ENCODE peak calls at places on chromosomes 4 and X, in seven cellular contexts. One of them, this sample, is unnamed.

GRCh38 chrX:19709812-19710518 is 177.4 kb downstream of the SH3KBP1 start:
- DNase-seq in A549: peak
- DNase-seq in HCT116: peak
- DNase-seq in GM12878: no peak
- DNase-seq in SK-N-SH: no peak
- DNase-seq in K562: no peak
- DNase-seq in endothelial cell of umbilical vein: peak
- DNase-seq in this sample: no peak

GRCh38 chrX:41457618-41458192 is 10.6 kb downstream of the NYX start:
- DNase-seq in endothelial cell of umbilical vein: no peak
- DNase-seq in A549: no peak
- DNase-seq in K562: no peak
- DNase-seq in HCT116: no peak
- DNase-seq in SK-N-SH: no peak
- DNase-seq in GM12878: no peak
- DNase-seq in this sample: no peak

GRCh38 chrX:107706309-107706708 is 69.3 kb downstream of the TSC22D3 start:
- DNase-seq in K562: no peak
- DNase-seq in GM12878: no peak
- DNase-seq in endothelial cell of umbilical vein: no peak
- DNase-seq in HCT116: no peak
- DNase-seq in SK-N-SH: no peak
- DNase-seq in A549: no peak
- DNase-seq in this sample: no peak

GRCh38 chr4:185597532-185598188 is 62.4 kb upstream of the PDLIM3 start:
- DNase-seq in GM12878: peak
- DNase-seq in HCT116: peak
- DNase-seq in SK-N-SH: peak
- DNase-seq in K562: peak
- DNase-seq in endothelial cell of umbilical vein: peak
- DNase-seq in A549: peak
- DNase-seq in this sample: no peak

GRCh38 chr4:99879458-99879857 is 14.8 kb downstream of the LAMTOR3 start:
- DNase-seq in SK-N-SH: no peak
- DNase-seq in HCT116: no peak
- DNase-seq in K562: no peak
- DNase-seq in A549: no peak
- DNase-seq in endothelial cell of umbilical vein: no peak
- DNase-seq in GM12878: no peak
- DNase-seq in this sample: no peak

GRCh38 chrX:40459576-40460158 is 121.1 kb upstream of the ATP6AP2 start:
- DNase-seq in K562: no peak
- DNase-seq in HCT116: no peak
- DNase-seq in SK-N-SH: peak
- DNase-seq in GM12878: no peak
- DNase-seq in endothelial cell of umbilical vein: peak
- DNase-seq in A549: no peak
- DNase-seq in this sample: no peak

GRCh38 chr4:116215622-116216021 is 869.8 kb downstream of the TRAM1L1 start:
- DNase-seq in HCT116: no peak
- DNase-seq in endothelial cell of umbilical vein: no peak
- DNase-seq in SK-N-SH: no peak
- DNase-seq in GM12878: no peak
- DNase-seq in K562: no peak
- DNase-seq in A549: no peak
- DNase-seq in this sample: no peak

GRCh38 chr4:153188966-153189801 is 15.1 kb upstream of the TRIM2 start:
- DNase-seq in SK-N-SH: no peak
- DNase-seq in GM12878: no peak
- DNase-seq in HCT116: no peak
- DNase-seq in K562: no peak
- DNase-seq in A549: no peak
- DNase-seq in endothelial cell of umbilical vein: no peak
- DNase-seq in this sample: no peak

GRCh38 chr4:134072137-134072536 is 129.5 kb downstream of the PABPC4L start:
- DNase-seq in K562: no peak
- DNase-seq in SK-N-SH: no peak
- DNase-seq in A549: no peak
- DNase-seq in HCT116: no peak
- DNase-seq in GM12878: no peak
- DNase-seq in endothelial cell of umbilical vein: no peak
- DNase-seq in this sample: no peak

DNA sequence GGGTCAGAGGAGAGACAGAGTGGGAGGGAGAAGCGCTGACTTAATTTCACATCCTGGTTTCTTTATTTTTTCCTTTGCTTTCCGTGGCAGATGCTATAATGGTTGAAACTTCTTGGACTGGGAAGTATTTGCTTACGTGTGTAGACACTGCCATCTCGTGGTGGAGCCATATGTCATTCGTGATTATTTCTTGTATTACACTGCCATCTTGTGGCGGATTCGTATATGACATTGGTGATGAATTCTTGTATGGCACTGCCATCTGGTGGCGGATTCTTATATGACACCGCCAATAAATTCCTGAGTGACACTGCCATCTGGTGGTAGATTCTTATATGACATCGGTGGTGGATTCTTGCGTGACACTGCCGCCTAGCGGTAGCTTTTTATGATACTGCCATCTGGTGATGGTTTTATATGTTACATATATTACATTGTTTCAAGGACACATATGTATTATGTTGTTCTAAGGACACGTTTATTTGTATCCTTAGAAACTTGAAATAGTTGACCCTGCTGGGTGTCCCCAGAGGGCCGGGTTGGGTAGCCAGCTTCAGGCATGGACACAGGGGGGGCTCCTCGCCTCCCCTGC is 37.3 kb upstream of the CLCN4 start:
- DNase-seq in SK-N-SH: peak
- DNase-seq in endothelial cell of umbilical vein: peak
- DNase-seq in K562: peak
- DNase-seq in A549: peak
- DNase-seq in HCT116: peak
- DNase-seq in GM12878: peak
- DNase-seq in this sample: peak
- TF ChIP-seq MAX in SK-N-SH: peak
- TF ChIP-seq MAX in endothelial cell of umbilical vein: no peak
- TF ChIP-seq MAX in K562: no peak
- TF ChIP-seq MAX in A549: peak
- TF ChIP-seq MAX in HCT116: no peak
- TF ChIP-seq MAX in GM12878: no peak
- TF ChIP-seq MAX in this sample: no peak

GRCh38 chr4:170015285-170015684 is 10.9 kb downstream of the MFAP3L start:
- DNase-seq in K562: no peak
- DNase-seq in HCT116: no peak
- DNase-seq in GM12878: no peak
- DNase-seq in endothelial cell of umbilical vein: no peak
- DNase-seq in SK-N-SH: no peak
- DNase-seq in A549: no peak
- DNase-seq in this sample: no peak
- H3K4me2 ChIP-seq in K562: no peak
- H3K4me2 ChIP-seq in HCT116: no peak
- H3K4me2 ChIP-seq in GM12878: no peak
- H3K4me2 ChIP-seq in endothelial cell of umbilical vein: no peak
- H3K4me2 ChIP-seq in SK-N-SH: no peak
- H3K4me2 ChIP-seq in A549: no peak
- H3K4me2 ChIP-seq in this sample: no peak

GRCh38 chrX:149120459-149120858 is 384.6 kb downstream of the IDS start:
- DNase-seq in SK-N-SH: no peak
- DNase-seq in HCT116: no peak
- DNase-seq in A549: no peak
- DNase-seq in endothelial cell of umbilical vein: no peak
- DNase-seq in K562: no peak
- DNase-seq in GM12878: no peak
- DNase-seq in this sample: no peak

GRCh38 chrX:149121526-149121925 is 383.6 kb downstream of the IDS start:
- DNase-seq in SK-N-SH: no peak
- DNase-seq in K562: no peak
- DNase-seq in HCT116: no peak
- DNase-seq in GM12878: no peak
- DNase-seq in A549: no peak
- DNase-seq in endothelial cell of umbilical vein: no peak
- DNase-seq in this sample: no peak

GRCh38 chrX:149129767-149130166 is 375.3 kb downstream of the IDS start:
- DNase-seq in endothelial cell of umbilical vein: peak
- DNase-seq in SK-N-SH: no peak
- DNase-seq in HCT116: no peak
- DNase-seq in A549: no peak
- DNase-seq in K562: no peak
- DNase-seq in GM12878: no peak
- DNase-seq in this sample: no peak

GRCh38 chrX:149124526-149125108 is 380.5 kb downstream of the IDS start:
- DNase-seq in SK-N-SH: no peak
- DNase-seq in HCT116: no peak
- DNase-seq in endothelial cell of umbilical vein: no peak
- DNase-seq in K562: no peak
- DNase-seq in GM12878: no peak
- DNase-seq in A549: no peak
- DNase-seq in this sample: no peak
- TF ChIP-seq MAX in SK-N-SH: no peak
- TF ChIP-seq MAX in HCT116: no peak
- TF ChIP-seq MAX in endothelial cell of umbilical vein: no peak
- TF ChIP-seq MAX in K562: no peak
- TF ChIP-seq MAX in GM12878: no peak
- TF ChIP-seq MAX in A549: no peak
- TF ChIP-seq MAX in this sample: no peak

GRCh38 chrX:109472939-109473713 is 8.8 kb downstream of the GUCY2F start:
- DNase-seq in A549: no peak
- DNase-seq in HCT116: peak
- DNase-seq in K562: peak
- DNase-seq in GM12878: no peak
- DNase-seq in endothelial cell of umbilical vein: peak
- DNase-seq in SK-N-SH: peak
- DNase-seq in this sample: peak
- H3K4me2 ChIP-seq in A549: no peak
- H3K4me2 ChIP-seq in HCT116: peak
- H3K4me2 ChIP-seq in K562: no peak
- H3K4me2 ChIP-seq in GM12878: no peak
- H3K4me2 ChIP-seq in endothelial cell of umbilical vein: no peak
- H3K4me2 ChIP-seq in SK-N-SH: peak
- H3K4me2 ChIP-seq in this sample: peak

GRCh38 chr4:145213245-145213644 is 32.9 kb upstream of the OTUD4 start:
- DNase-seq in SK-N-SH: no peak
- DNase-seq in GM12878: no peak
- DNase-seq in endothelial cell of umbilical vein: no peak
- DNase-seq in HCT116: no peak
- DNase-seq in A549: no peak
- DNase-seq in K562: no peak
- DNase-seq in this sample: no peak

GRCh38 chr4:145216532-145216931 is 36.1 kb upstream of the OTUD4 start:
- DNase-seq in endothelial cell of umbilical vein: peak
- DNase-seq in A549: no peak
- DNase-seq in K562: no peak
- DNase-seq in GM12878: no peak
- DNase-seq in HCT116: peak
- DNase-seq in SK-N-SH: peak
- DNase-seq in this sample: no peak

GRCh38 chr4:145218251-145218650 is 37.9 kb upstream of the OTUD4 start:
- DNase-seq in A549: no peak
- DNase-seq in HCT116: no peak
- DNase-seq in GM12878: peak
- DNase-seq in K562: no peak
- DNase-seq in endothelial cell of umbilical vein: no peak
- DNase-seq in SK-N-SH: no peak
- DNase-seq in this sample: no peak

DNA sequence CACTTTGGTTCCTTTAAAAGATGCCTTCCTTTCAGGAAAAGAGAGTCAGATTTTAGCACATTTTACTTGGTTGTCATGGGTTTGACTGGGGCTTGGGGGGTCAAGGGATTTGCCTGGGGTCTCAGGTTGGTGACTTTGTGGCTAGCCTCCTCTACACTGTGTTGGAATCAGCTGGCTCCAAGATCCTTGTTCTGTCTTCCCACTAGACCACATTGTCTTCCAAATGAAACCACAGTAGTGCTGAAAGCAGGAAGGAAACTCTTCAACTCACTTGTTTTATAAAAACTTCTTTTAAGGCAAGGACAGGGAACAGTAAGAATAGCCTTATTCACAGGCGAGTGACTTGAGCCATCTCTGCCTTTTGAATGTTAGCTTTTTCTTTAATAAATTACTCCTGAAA is 37.0 kb upstream of the OTUD4 start:
- DNase-seq in endothelial cell of umbilical vein: peak
- DNase-seq in K562: no peak
- DNase-seq in HCT116: no peak
- DNase-seq in SK-N-SH: no peak
- DNase-seq in GM12878: no peak
- DNase-seq in A549: no peak
- DNase-seq in this sample: no peak
- TF ChIP-seq MAX in endothelial cell of umbilical vein: no peak
- TF ChIP-seq MAX in K562: no peak
- TF ChIP-seq MAX in HCT116: no peak
- TF ChIP-seq MAX in SK-N-SH: no peak
- TF ChIP-seq MAX in GM12878: no peak
- TF ChIP-seq MAX in A549: no peak
- TF ChIP-seq MAX in this sample: no peak

GRCh38 chr4:107877361-107877760 is 52.6 kb downstream of the SGMS2 start:
- DNase-seq in A549: no peak
- DNase-seq in K562: no peak
- DNase-seq in SK-N-SH: no peak
- DNase-seq in GM12878: no peak
- DNase-seq in HCT116: no peak
- DNase-seq in endothelial cell of umbilical vein: no peak
- DNase-seq in this sample: no peak
- H3K4me2 ChIP-seq in A549: no peak
- H3K4me2 ChIP-seq in K562: no peak
- H3K4me2 ChIP-seq in SK-N-SH: no peak
- H3K4me2 ChIP-seq in GM12878: no peak
- H3K4me2 ChIP-seq in HCT116: no peak
- H3K4me2 ChIP-seq in endothelial cell of umbilical vein: no peak
- H3K4me2 ChIP-seq in this sample: no peak

GRCh38 chr4:77120888-77121508 is 36.0 kb upstream of the CCNG2 start:
- DNase-seq in A549: no peak
- DNase-seq in HCT116: no peak
- DNase-seq in K562: peak
- DNase-seq in GM12878: no peak
- DNase-seq in endothelial cell of umbilical vein: no peak
- DNase-seq in SK-N-SH: no peak
- DNase-seq in this sample: no peak
- TF ChIP-seq MAX in A549: no peak
- TF ChIP-seq MAX in HCT116: no peak
- TF ChIP-seq MAX in K562: no peak
- TF ChIP-seq MAX in GM12878: no peak
- TF ChIP-seq MAX in endothelial cell of umbilical vein: no peak
- TF ChIP-seq MAX in SK-N-SH: no peak
- TF ChIP-seq MAX in this sample: no peak

DNA sequence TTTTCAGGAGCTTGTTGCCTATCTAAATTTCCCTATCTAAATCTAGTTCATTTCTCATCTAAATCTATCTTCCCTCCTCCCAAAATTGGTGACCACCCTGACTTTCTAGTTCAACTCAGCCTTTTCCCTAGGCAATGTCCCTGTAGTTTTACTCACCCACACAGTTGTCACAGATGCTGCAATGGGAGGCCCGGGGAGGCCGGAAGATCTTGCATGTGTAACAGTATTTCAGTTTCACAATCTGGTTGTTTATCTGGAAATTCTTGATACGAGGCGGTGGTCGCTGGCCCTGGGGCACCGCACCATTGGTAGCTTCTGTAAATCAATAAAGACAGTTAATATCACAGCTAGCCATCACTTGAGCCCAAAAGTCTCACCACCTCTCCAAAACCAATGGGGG is 20.2 kb downstream of the ZDHHC9 start:
- DNase-seq in endothelial cell of umbilical vein: no peak
- DNase-seq in HCT116: no peak
- DNase-seq in GM12878: no peak
- DNase-seq in SK-N-SH: no peak
- DNase-seq in K562: no peak
- DNase-seq in A549: no peak
- DNase-seq in this sample: no peak
- H3K4me2 ChIP-seq in endothelial cell of umbilical vein: no peak
- H3K4me2 ChIP-seq in HCT116: no peak
- H3K4me2 ChIP-seq in GM12878: no peak
- H3K4me2 ChIP-seq in SK-N-SH: no peak
- H3K4me2 ChIP-seq in K562: no peak
- H3K4me2 ChIP-seq in A549: no peak
- H3K4me2 ChIP-seq in this sample: no peak